ENCODE peak calls at places on chromosomes 4 and X, in eight cellular contexts. K, Z, E, X, C, F, V and B are unnamed samples.

GRCh38 chr4:140239311-140239710 is 85.3 kb upstream of the MAML3 start:
- DNase-seq in E (no peak), X (no peak), V (no peak), C (no peak), Z (no peak), K (no peak), F (no peak), B (no peak)

GRCh38 chr4:128862608-128863313 is 53.3 kb downstream of the JADE1 start:
- DNase-seq in Z (no peak), X (no peak), E (no peak), K (no peak), F (no peak), C (no peak), V (no peak), B (no peak)

GRCh38 chr4:54659213-54660144 is 1.7 kb downstream of the KIT start:
- DNase-seq in V (peak), E (no peak), K (peak), C (no peak), Z (peak), F (no peak), X (no peak), B (no peak)

GRCh38 chrX:155577682-155578081 is 35.1 kb downstream of the TMLHE start:
- DNase-seq in C (no peak), Z (no peak), X (no peak), K (no peak), F (no peak), V (no peak), E (no peak), B (no peak)

GRCh38 chr4:155805016-155805415 is 46.2 kb downstream of the GUCY1B1 start:
- DNase-seq in C (no peak), X (no peak), Z (no peak), V (no peak), E (no peak), K (no peak), F (no peak), B (no peak)

GRCh38 chr4:94635172-94635571 is 122.6 kb upstream of the BMPR1B start:
- DNase-seq in K (no peak), E (peak), V (no peak), X (no peak), C (no peak), Z (no peak), F (no peak), B (no peak)

GRCh38 chr4:118389731-118390520 is 37.1 kb upstream of the PRSS12 start:
- DNase-seq in E (no peak), K (no peak), V (no peak), F (no peak), Z (no peak), X (no peak), C (no peak), B (no peak)

GRCh38 chr4:152138451-152138850 is 377.6 kb upstream of the GATB start:
- DNase-seq in E (no peak), K (no peak), C (no peak), V (no peak), F (no peak), X (no peak), Z (no peak), B (no peak)

GRCh38 chr4:78622253-78622979 is 70.8 kb downstream of the ANXA3 start:
- DNase-seq in V (no peak), X (no peak), Z (no peak), C (no peak), K (no peak), F (no peak), E (no peak), B (no peak)

GRCh38 chr4:169410839-169411770 is 140.3 kb upstream of the SH3RF1 start:
- DNase-seq in K (peak), V (peak), Z (no peak), X (no peak), F (no peak), C (peak), E (peak), B (peak)

GRCh38 chr4:47485047-47485692 is at the start of gene ATP10D:
- DNase-seq in C (peak), X (peak), F (peak), K (peak), Z (peak), E (peak), V (peak), B (peak)

GRCh38 chr4:47278631-47279030 is 184.9 kb downstream of the COMMD8 start:
- DNase-seq in Z (no peak), V (no peak), E (no peak), F (no peak), K (no peak), X (no peak), C (no peak), B (no peak)

GRCh38 chrX:120719622-120720021 is 89.8 kb upstream of the C1GALT1C1 start:
- DNase-seq in K (no peak), C (no peak), V (no peak), E (no peak), X (no peak), F (no peak), Z (no peak), B (no peak)

GRCh38 chr4:112765317-112765989 is 128.5 kb downstream of the LARP7 start:
- DNase-seq in F (no peak), K (no peak), C (no peak), E (no peak), X (no peak), V (no peak), Z (no peak), B (no peak)

GRCh38 chr4:1866095-1866755 is 5.0 kb upstream of the NSD2 start:
- DNase-seq in X (no peak), K (no peak), V (no peak), E (no peak), C (no peak), F (no peak), Z (no peak), B (no peak)

GRCh38 chr4:53653484-53654053 is 62.3 kb upstream of the LNX1 start:
- DNase-seq in K (peak), F (no peak), C (no peak), Z (peak), E (peak), X (no peak), V (peak), B (no peak)

GRCh38 chr4:79650794-79651431 is 242.9 kb upstream of the GK2 start:
- DNase-seq in E (peak), Z (no peak), C (peak), V (no peak), K (no peak), X (no peak), F (no peak), B (no peak)

GRCh38 chr4:53315300-53315699 is 50.6 kb downstream of the SCFD2 start:
- DNase-seq in K (no peak), Z (no peak), V (no peak), F (no peak), C (no peak), E (no peak), X (no peak), B (no peak)

GRCh38 chr4:153335665-153336064 is 8.8 kb upstream of the MND1 start:
- DNase-seq in C (no peak), X (no peak), K (no peak), E (peak), F (no peak), V (no peak), Z (no peak), B (no peak)

GRCh38 chr4:31458813-31459212 is 738.6 kb downstream of the PCDH7 start:
- DNase-seq in C (peak), K (no peak), Z (no peak), F (no peak), X (no peak), V (no peak), E (no peak), B (no peak)

GRCh38 chr4:1345905-1346780 is 865 bp upstream of the UVSSA start:
- DNase-seq in K (peak), Z (peak), F (no peak), X (peak), E (peak), C (no peak), V (peak), B (no peak)

GRCh38 chr4:112210777-112211176 is 20.8 kb upstream of the AP1AR start:
- DNase-seq in X (no peak), Z (no peak), E (no peak), C (no peak), V (no peak), K (no peak), F (no peak), B (no peak)

GRCh38 chr4:90537491-90537890 is 410.3 kb downstream of the CCSER1 start:
- DNase-seq in C (no peak), E (no peak), Z (no peak), F (no peak), K (no peak), X (no peak), V (no peak), B (no peak)

GRCh38 chr4:55311792-55312490 is 34.1 kb upstream of the SRD5A3 start:
- DNase-seq in K (peak), Z (no peak), C (no peak), E (no peak), F (no peak), X (peak), V (no peak), B (no peak)

GRCh38 chr4:168411318-168412150 is 68.8 kb downstream of the DDX60L start:
- DNase-seq in Z (no peak), K (no peak), C (no peak), X (no peak), E (no peak), V (no peak), F (no peak), B (no peak)

GRCh38 chr4:143514432-143514831 is 930 bp downstream of the SMARCA5 start:
- DNase-seq in Z (peak), C (no peak), K (peak), X (peak), F (no peak), V (peak), E (peak), B (no peak)

GRCh38 chr4:86054676-86055075 is 305.2 kb downstream of the MAPK10 start:
- DNase-seq in C (no peak), Z (no peak), X (no peak), F (no peak), K (no peak), E (no peak), V (no peak), B (no peak)

GRCh38 chrX:46991664-46992063 is 79.4 kb downstream of the JADE3 start:
- DNase-seq in E (no peak), K (no peak), X (no peak), F (no peak), C (no peak), V (no peak), Z (no peak), B (no peak)

GRCh38 chr4:14908635-14909034 is 93.6 kb upstream of the CPEB2 start:
- DNase-seq in V (no peak), K (no peak), F (no peak), Z (no peak), X (no peak), C (no peak), E (peak), B (no peak)

GRCh38 chr4:186942745-186943606 is 219.3 kb upstream of the FAT1 start:
- DNase-seq in E (no peak), F (no peak), V (no peak), K (peak), C (no peak), Z (peak), X (no peak), B (peak)

GRCh38 chr4:187141101-187141500 is 417.4 kb upstream of the FAT1 start:
- DNase-seq in Z (no peak), F (no peak), V (no peak), X (no peak), E (peak), C (no peak), K (no peak), B (no peak)

GRCh38 chrX:119429471-119429870 is 30.3 kb downstream of the SLC25A43 start:
- DNase-seq in C (no peak), X (no peak), K (no peak), V (no peak), F (no peak), Z (no peak), E (no peak), B (no peak)

GRCh38 chr4:40247350-40247749 is 50.5 kb downstream of the RHOH start:
- DNase-seq in F (no peak), V (no peak), C (no peak), E (no peak), Z (no peak), K (no peak), X (no peak), B (no peak)

GRCh38 chr4:9894604-9895361 is 113.3 kb downstream of the DRD5 start:
- DNase-seq in F (no peak), C (no peak), Z (no peak), K (no peak), E (no peak), V (no peak), X (no peak), B (no peak)

GRCh38 chr4:3445111-3445820 is 3.5 kb downstream of the HGFAC start:
- DNase-seq in X (no peak), C (no peak), Z (peak), V (no peak), F (no peak), E (no peak), K (no peak), B (no peak)

GRCh38 chr4:153318696-153319320 is 25.7 kb upstream of the MND1 start:
- DNase-seq in V (no peak), F (no peak), X (no peak), C (no peak), Z (peak), K (peak), E (peak), B (peak)

GRCh38 chrX:104310084-104310483 is 55.4 kb upstream of the ESX1 start:
- DNase-seq in Z (no peak), C (peak), K (no peak), V (no peak), X (no peak), F (no peak), E (peak), B (no peak)